ENCODE peak calls at places on chromosomes 3 and 15, in eight cellular contexts. F is HCT116, B is PC-3, W is GM23248, P is SK-N-SH, G is hepatocyte, A is OCI-LY7, R is GM23338. J is an unnamed sample. For H3K9me2, the result is how much of the 10 kb centered on the place peaks cover.

GRCh38 chr15:85667491-85668424 is 127.0 kb downstream of the KLHL25 start:
- DNase-seq in P (no peak), G (peak), F (peak), R (no peak), A (no peak), B (peak), W (peak), J (peak)

GRCh38 chr15:94105760-94106159 is 125.6 kb upstream of the MCTP2 start:
- DNase-seq in G (peak), F (no peak), B (no peak), A (no peak), P (no peak), R (peak), W (peak), J (no peak)

GRCh38 chr15:78264304-78265136 is at the start of gene DNAJA4:
- DNase-seq in A (no peak), B (no peak), R (peak), W (peak), G (peak), P (peak), F (no peak), J (no peak)

GRCh38 chr3:39125837-39126500 is 18.5 kb downstream of the TTC21A start:
- DNase-seq in R (no peak), P (no peak), A (no peak), W (peak), G (no peak), F (no peak), B (peak), J (no peak)

GRCh38 chr3:187336322-187336721 is 31.9 kb upstream of the RTP4 start:
- DNase-seq in P (no peak), F (no peak), R (no peak), G (no peak), W (no peak), A (no peak), B (no peak), J (no peak)

GRCh38 chr3:172203522-172204258 is 164.3 kb downstream of the FNDC3B start:
- DNase-seq in B (peak), R (no peak), A (no peak), G (peak), P (no peak), F (no peak), W (peak), J (no peak)

GRCh38 chr3:156098437-156099035 is 21.8 kb upstream of the KCNAB1 start:
- DNase-seq in G (no peak), B (no peak), W (no peak), F (no peak), R (no peak), A (peak), P (no peak), J (no peak)

GRCh38 chr3:88137836-88138235 is 11.9 kb upstream of the C3orf38 start:
- DNase-seq in G (no peak), W (peak), F (no peak), B (no peak), P (no peak), R (no peak), A (no peak), J (no peak)

GRCh38 chr3:15205934-15206661 is at the start of gene CAPN7:
- DNase-seq in W (peak), P (peak), A (peak), R (peak), B (peak), G (peak), F (peak), J (peak)

GRCh38 chr3:187125319-187126031 is 13.8 kb downstream of the RPL39L start:
- DNase-seq in R (no peak), P (no peak), F (no peak), B (no peak), A (peak), G (no peak), W (no peak), J (peak)

GRCh38 chr3:43410575-43410974 is 124.2 kb downstream of the SNRK start:
- DNase-seq in W (no peak), F (no peak), G (no peak), B (no peak), A (no peak), R (no peak), P (no peak), J (no peak)
- H3K9me2 ChIP-seq in W (under half), F (under half), G (under half), B (under half), A (under half), R (under half), P (under half), J (under half)

DNA sequence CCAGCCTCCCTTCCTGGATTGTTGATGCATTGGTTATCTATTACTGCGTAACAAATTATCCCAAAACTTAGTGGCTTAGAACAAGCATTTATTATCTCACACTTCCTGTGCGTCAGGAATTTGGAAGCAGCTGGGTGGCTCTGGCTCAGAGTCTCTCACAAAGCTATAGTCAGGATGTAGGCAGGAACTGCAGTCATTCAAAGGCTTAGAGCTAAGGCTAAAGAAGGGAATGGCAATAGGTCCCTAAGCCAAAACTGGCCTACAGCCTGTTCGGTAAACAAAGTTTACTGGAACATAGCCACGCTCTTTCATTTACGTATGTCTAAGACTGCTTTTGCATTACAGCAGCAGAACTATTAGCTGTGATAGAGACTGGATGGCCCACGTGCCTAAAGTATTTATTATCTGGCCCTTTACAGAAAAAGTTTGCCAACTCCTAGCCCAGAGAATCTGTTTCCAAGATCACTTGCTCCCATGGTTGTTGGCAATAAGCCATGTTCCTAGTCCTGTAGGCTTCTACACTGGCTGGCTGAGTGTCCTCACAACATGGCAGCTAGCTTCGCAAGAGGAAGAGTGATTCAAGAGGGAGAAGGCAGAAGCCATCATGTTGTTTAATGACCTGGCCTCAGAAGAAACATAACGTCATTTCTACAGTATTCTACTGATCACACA is 132.4 kb downstream of the SNRK start:
- DNase-seq in B (peak), W (no peak), R (no peak), A (no peak), P (no peak), F (no peak), G (no peak), J (no peak)
- TF ChIP-seq EZH2phosphoT487 in B (no peak), W (no peak), R (no peak), A (no peak), P (no peak), F (no peak), G (no peak), J (no peak)

DNA sequence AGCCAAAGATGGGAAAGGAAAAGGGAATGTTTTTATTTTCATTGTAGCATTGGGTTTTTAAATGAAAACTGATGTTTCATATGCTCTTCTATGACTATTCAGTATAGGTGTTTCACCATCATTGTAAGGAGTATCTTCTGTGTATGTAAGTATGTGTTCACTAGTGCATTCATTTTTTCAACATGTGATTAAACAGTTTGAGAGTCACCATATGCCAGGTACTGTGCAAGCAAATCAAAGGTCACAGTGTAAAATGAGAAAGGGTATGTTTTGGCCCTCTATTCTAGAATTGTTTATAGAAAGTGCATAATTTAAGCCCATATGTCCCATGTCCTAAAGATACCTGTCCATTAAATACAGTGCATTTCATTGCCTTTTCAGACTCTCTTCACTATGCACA is 207.2 kb downstream of the ZBTB20 start:
- DNase-seq in A (no peak), R (no peak), B (no peak), F (no peak), W (no peak), G (no peak), P (no peak), J (no peak)
- H3K9me2 ChIP-seq in A (under half), R (under half), B (under half), F (under half), W (under half), G (under half), P (under half), J (under half)

DNA sequence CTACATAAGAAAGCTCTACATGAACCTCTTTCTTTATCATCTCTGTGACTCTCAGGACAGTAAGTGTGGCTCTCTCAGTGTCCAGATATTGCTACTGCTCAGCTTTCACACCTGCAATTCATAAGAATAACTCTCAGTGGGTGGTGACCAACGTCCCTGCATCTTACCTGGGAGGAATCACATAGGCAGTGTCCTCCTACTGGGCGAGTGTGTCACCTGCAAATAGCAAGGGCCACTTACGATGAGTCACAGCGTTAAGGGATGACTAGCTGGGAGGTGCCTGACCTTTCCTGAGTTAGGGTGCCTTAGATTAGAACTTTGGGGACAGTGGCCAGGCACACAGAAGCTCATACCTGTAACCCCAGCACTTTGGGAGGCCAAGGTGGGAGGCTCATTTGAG is 90.8 kb upstream of the C3orf80 start:
- DNase-seq in F (peak), P (no peak), G (no peak), R (peak), W (no peak), B (peak), A (no peak), J (no peak)
- TF ChIP-seq EZH2phosphoT487 in F (no peak), P (no peak), G (no peak), R (no peak), W (no peak), B (no peak), A (no peak), J (no peak)

DNA sequence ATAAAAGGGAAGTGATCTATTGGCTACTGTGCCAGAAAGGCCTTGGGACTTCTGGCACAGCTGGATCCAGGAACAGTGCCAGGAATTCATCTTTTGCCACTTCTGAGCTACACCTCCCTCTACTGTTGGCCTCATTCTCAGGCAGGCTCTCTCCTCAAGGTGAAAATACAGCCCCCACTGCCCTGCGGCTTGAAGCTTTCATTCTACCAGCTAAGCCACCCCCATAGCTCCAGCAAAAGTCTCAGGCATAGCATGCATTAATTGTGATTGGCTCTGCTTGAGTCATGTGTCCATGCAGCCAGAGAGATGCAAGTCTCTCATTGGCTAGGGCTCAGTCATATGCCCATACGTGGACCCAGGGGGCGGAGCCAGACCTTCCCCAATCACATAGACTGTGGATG is 142.4 kb downstream of the TPRA1 start:
- DNase-seq in G (no peak), A (no peak), R (no peak), W (peak), P (peak), B (no peak), F (no peak), J (peak)
- H3K9me2 ChIP-seq in G (under half), A (under half), R (under half), W (under half), P (under half), B (under half), F (under half), J (under half)

GRCh38 chr3:107833722-107834416 is 257.0 kb downstream of the CD47 start:
- DNase-seq in W (no peak), A (no peak), P (no peak), R (no peak), F (no peak), B (no peak), G (no peak), J (no peak)

GRCh38 chr3:107833046-107833445 is 257.8 kb downstream of the CD47 start:
- DNase-seq in G (no peak), P (peak), W (no peak), B (no peak), A (no peak), F (no peak), R (no peak), J (no peak)

GRCh38 chr3:107826727-107827126 is 264.1 kb downstream of the CD47 start:
- DNase-seq in A (no peak), B (no peak), G (no peak), W (no peak), R (no peak), F (no peak), P (no peak), J (no peak)

GRCh38 chr3:107829185-107829584 is 261.6 kb downstream of the CD47 start:
- DNase-seq in R (no peak), F (no peak), P (no peak), G (no peak), W (no peak), A (no peak), B (no peak), J (no peak)

DNA sequence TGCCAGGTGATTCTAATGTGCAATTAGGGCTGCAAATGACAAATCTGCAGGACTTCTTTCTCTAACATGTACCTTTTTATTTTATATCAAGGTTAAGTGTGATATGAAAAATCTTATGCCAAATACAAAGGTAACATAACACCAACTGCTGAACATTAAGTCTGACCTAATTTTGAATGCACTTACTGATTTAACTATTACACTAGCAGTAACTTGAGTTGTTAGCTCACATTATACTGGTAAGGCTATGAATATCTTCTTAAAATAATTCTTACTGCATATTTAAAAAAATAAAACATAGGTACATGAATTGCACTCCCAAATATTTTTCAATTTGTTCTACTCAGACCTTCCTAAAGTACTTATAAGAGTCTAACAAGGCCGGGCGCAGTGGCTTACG is 259.2 kb downstream of the CD47 start:
- DNase-seq in W (no peak), R (no peak), P (no peak), B (no peak), A (no peak), G (no peak), F (no peak), J (no peak)
- TF ChIP-seq EZH2phosphoT487 in W (no peak), R (no peak), P (no peak), B (no peak), A (no peak), G (no peak), F (no peak), J (no peak)

GRCh38 chr3:10666621-10667020 is 149.4 kb upstream of the SLC6A11 start:
- DNase-seq in A (peak), F (no peak), W (no peak), P (peak), R (no peak), G (peak), B (no peak), J (no peak)

GRCh38 chr3:10667269-10667668 is 148.8 kb upstream of the SLC6A11 start:
- DNase-seq in P (no peak), A (no peak), W (no peak), F (no peak), R (no peak), B (no peak), G (no peak), J (no peak)

GRCh38 chr3:10665611-10666010 is 150.4 kb upstream of the SLC6A11 start:
- DNase-seq in A (no peak), F (no peak), B (no peak), W (no peak), P (no peak), G (no peak), R (no peak), J (no peak)

GRCh38 chr3:10669490-10670048 is 146.5 kb upstream of the SLC6A11 start:
- DNase-seq in F (no peak), B (no peak), G (peak), A (no peak), R (no peak), P (no peak), W (no peak), J (no peak)

DNA sequence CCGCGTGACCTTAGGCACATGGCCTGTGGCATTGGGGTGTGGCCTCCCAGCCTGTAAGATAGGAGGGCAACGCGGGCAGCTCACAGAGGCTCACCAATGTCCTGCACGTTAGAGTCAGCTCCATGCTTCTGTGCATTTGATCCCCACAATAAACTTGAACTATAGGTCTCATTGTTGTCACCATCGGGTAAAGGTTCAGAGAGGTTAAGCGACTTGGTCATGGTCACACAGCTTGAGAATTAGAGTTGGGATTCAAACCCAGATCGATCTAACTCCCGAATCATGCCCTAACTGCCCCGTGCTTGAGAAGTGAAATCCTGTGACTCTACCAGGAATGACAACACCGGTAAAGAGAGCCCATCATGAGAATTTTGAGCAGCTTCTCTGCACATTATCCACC is 148.0 kb upstream of the SLC6A11 start:
- DNase-seq in B (no peak), P (no peak), G (no peak), R (no peak), W (no peak), F (no peak), A (no peak), J (no peak)
- H3K9me2 ChIP-seq in B (under half), P (under half), G (under half), R (under half), W (under half), F (under half), A (under half), J (under half)

GRCh38 chr3:32401541-32402052 is 9.9 kb downstream of the CMTM7 start:
- DNase-seq in B (peak), G (peak), P (peak), R (peak), W (peak), F (no peak), A (peak), J (peak)

GRCh38 chr3:32398531-32398930 is 6.9 kb downstream of the CMTM7 start:
- DNase-seq in G (no peak), F (no peak), P (no peak), A (no peak), R (no peak), W (no peak), B (no peak), J (no peak)

GRCh38 chr3:32401141-32401540 is 9.5 kb downstream of the CMTM7 start:
- DNase-seq in B (no peak), P (no peak), F (no peak), A (no peak), G (no peak), W (no peak), R (peak), J (no peak)

GRCh38 chr3:32395451-32395970 is 3.9 kb downstream of the CMTM7 start:
- DNase-seq in W (peak), F (no peak), P (no peak), B (no peak), R (no peak), G (no peak), A (no peak), J (no peak)

DNA sequence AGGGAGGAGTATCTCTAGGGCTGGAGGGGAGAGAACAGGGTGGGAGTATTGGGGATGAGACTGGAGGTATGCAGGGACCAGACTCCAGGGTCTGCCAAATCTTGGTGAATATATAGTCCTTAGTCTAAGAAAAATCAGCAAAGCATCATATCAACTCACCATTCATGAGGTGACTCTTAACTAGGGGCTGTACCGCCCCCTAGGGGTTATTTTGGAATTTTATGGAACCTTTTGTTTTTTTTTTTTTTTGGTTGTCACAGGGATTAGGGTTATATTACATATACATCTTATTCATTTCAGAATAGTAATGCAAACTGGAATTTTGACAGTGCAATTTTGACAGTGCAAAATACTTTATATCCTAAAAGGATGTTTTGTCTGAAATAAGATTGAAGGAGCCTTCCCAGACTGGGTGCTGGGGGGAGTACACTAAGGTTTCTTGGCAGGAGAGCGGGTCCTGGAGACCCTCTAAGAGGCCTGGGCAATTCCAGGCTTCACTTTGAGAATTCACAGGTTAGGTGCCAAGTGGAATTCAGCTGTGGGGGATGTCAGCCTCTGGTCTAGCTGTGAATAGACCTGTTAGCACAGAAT is 7.5 kb downstream of the CMTM7 start:
- DNase-seq in W (peak), B (peak), A (peak), F (no peak), R (peak), P (peak), G (peak), J (peak)
- TF ChIP-seq EZH2phosphoT487 in W (no peak), B (no peak), A (no peak), F (no peak), R (no peak), P (no peak), G (no peak), J (no peak)

J was measured in MM.1S.